ENCODE peak calls at places on chromosomes 16 and 17, in six cellular contexts. One of them, this sample, is unnamed.

GRCh38 chr16:74718140-74718539 is 17.5 kb upstream of the MLKL start:
- DNase-seq in ovary: no peak
- DNase-seq in SJCRH30: no peak
- DNase-seq in brain microvascular endothelial cell: no peak
- DNase-seq in uterus: no peak
- DNase-seq in small intestine: no peak
- DNase-seq in this sample: no peak

GRCh38 chr17:77428901-77429734 is 288.3 kb downstream of the SEC14L1 start:
- DNase-seq in uterus: no peak
- DNase-seq in small intestine: no peak
- DNase-seq in ovary: no peak
- DNase-seq in SJCRH30: no peak
- DNase-seq in brain microvascular endothelial cell: no peak
- DNase-seq in this sample: peak; percentile 60

GRCh38 chr17:77396610-77397009 is 255.8 kb downstream of the SEC14L1 start:
- DNase-seq in SJCRH30: no peak
- DNase-seq in ovary: no peak
- DNase-seq in uterus: no peak
- DNase-seq in brain microvascular endothelial cell: no peak
- DNase-seq in small intestine: no peak
- DNase-seq in this sample: no peak

GRCh38 chr17:14845562-14846335 is 419.4 kb downstream of the PMP22 start:
- DNase-seq in ovary: no peak
- DNase-seq in small intestine: no peak
- DNase-seq in SJCRH30: no peak
- DNase-seq in uterus: no peak
- DNase-seq in brain microvascular endothelial cell: peak; percentile 20
- DNase-seq in this sample: no peak

GRCh38 chr17:77662796-77663195 is 295.7 kb upstream of the TNRC6C start:
- DNase-seq in SJCRH30: no peak
- DNase-seq in small intestine: no peak
- DNase-seq in ovary: no peak
- DNase-seq in uterus: no peak
- DNase-seq in brain microvascular endothelial cell: no peak
- DNase-seq in this sample: no peak

GRCh38 chr16:85286066-85286712 is 173.9 kb upstream of the CIBAR2 start:
- DNase-seq in uterus: peak; percentile 58
- DNase-seq in SJCRH30: peak; percentile 49
- DNase-seq in small intestine: no peak
- DNase-seq in brain microvascular endothelial cell: peak; percentile 30
- DNase-seq in ovary: peak; percentile 61
- DNase-seq in this sample: no peak

GRCh38 chr16:10617662-10618420 is 37.4 kb upstream of the EMP2 start:
- DNase-seq in small intestine: no peak
- DNase-seq in SJCRH30: no peak
- DNase-seq in brain microvascular endothelial cell: no peak
- DNase-seq in uterus: no peak
- DNase-seq in ovary: no peak
- DNase-seq in this sample: no peak

GRCh38 chr16:60776311-60776710 is 1259.9 kb downstream of the CDH8 start:
- DNase-seq in small intestine: no peak
- DNase-seq in ovary: no peak
- DNase-seq in uterus: no peak
- DNase-seq in brain microvascular endothelial cell: no peak
- DNase-seq in SJCRH30: no peak
- DNase-seq in this sample: no peak

GRCh38 chr17:6749519-6749918 is 6.3 kb upstream of the XAF1 start:
- DNase-seq in small intestine: no peak
- DNase-seq in uterus: no peak
- DNase-seq in ovary: no peak
- DNase-seq in brain microvascular endothelial cell: no peak
- DNase-seq in SJCRH30: no peak
- DNase-seq in this sample: no peak

GRCh38 chr17:41475421-41475820 is 5.5 kb downstream of the KRT35 start:
- DNase-seq in SJCRH30: no peak
- DNase-seq in small intestine: no peak
- DNase-seq in brain microvascular endothelial cell: no peak
- DNase-seq in ovary: no peak
- DNase-seq in uterus: no peak
- DNase-seq in this sample: no peak

GRCh38 chr16:85062303-85062702 is 34.7 kb downstream of the KIAA0513 start:
- DNase-seq in ovary: no peak
- DNase-seq in brain microvascular endothelial cell: no peak
- DNase-seq in SJCRH30: no peak
- DNase-seq in uterus: no peak
- DNase-seq in small intestine: no peak
- DNase-seq in this sample: no peak

GRCh38 chr17:74994440-74994839 is 7.0 kb downstream of the CDR2L start:
- DNase-seq in small intestine: no peak
- DNase-seq in ovary: no peak
- DNase-seq in SJCRH30: no peak
- DNase-seq in uterus: no peak
- DNase-seq in brain microvascular endothelial cell: no peak
- DNase-seq in this sample: no peak

GRCh38 chr17:37520174-37520573 is 30.5 kb downstream of the DUSP14 start:
- DNase-seq in ovary: no peak
- DNase-seq in brain microvascular endothelial cell: no peak
- DNase-seq in SJCRH30: no peak
- DNase-seq in uterus: no peak
- DNase-seq in small intestine: no peak
- DNase-seq in this sample: no peak

GRCh38 chr16:82506734-82507133 is 120.0 kb upstream of the CDH13 start:
- DNase-seq in brain microvascular endothelial cell: no peak
- DNase-seq in ovary: no peak
- DNase-seq in SJCRH30: no peak
- DNase-seq in uterus: no peak
- DNase-seq in small intestine: no peak
- DNase-seq in this sample: no peak

GRCh38 chr16:4182581-4183257 is 59.2 kb downstream of the SRL start:
- DNase-seq in brain microvascular endothelial cell: no peak
- DNase-seq in ovary: no peak
- DNase-seq in small intestine: no peak
- DNase-seq in uterus: no peak
- DNase-seq in SJCRH30: no peak
- DNase-seq in this sample: no peak

GRCh38 chr17:49180303-49180702 is 30.1 kb downstream of the GNGT2 start:
- DNase-seq in ovary: peak; percentile 47
- DNase-seq in small intestine: peak; percentile 53
- DNase-seq in SJCRH30: peak; percentile 64
- DNase-seq in brain microvascular endothelial cell: peak; percentile 48
- DNase-seq in uterus: peak; percentile 26
- DNase-seq in this sample: peak; percentile 82

GRCh38 chr17:60548990-60549389 is 22.9 kb upstream of the APPBP2 start:
- DNase-seq in ovary: no peak
- DNase-seq in SJCRH30: no peak
- DNase-seq in brain microvascular endothelial cell: no peak
- DNase-seq in small intestine: no peak
- DNase-seq in uterus: no peak
- DNase-seq in this sample: no peak

GRCh38 chr17:57442401-57442823 is 186.1 kb downstream of the MSI2 start:
- DNase-seq in SJCRH30: peak; percentile 13
- DNase-seq in ovary: peak; percentile 53
- DNase-seq in uterus: no peak
- DNase-seq in brain microvascular endothelial cell: peak; percentile 36
- DNase-seq in small intestine: no peak
- DNase-seq in this sample: no peak

GRCh38 chr17:57438031-57438731 is 181.9 kb downstream of the MSI2 start:
- DNase-seq in SJCRH30: peak; percentile 70
- DNase-seq in uterus: no peak
- DNase-seq in ovary: no peak
- DNase-seq in small intestine: no peak
- DNase-seq in brain microvascular endothelial cell: no peak
- DNase-seq in this sample: no peak

GRCh38 chr17:57442914-57443571 is 186.7 kb downstream of the MSI2 start:
- DNase-seq in uterus: no peak
- DNase-seq in brain microvascular endothelial cell: no peak
- DNase-seq in SJCRH30: peak; percentile 82
- DNase-seq in ovary: peak; percentile 64
- DNase-seq in small intestine: no peak
- DNase-seq in this sample: no peak

GRCh38 chr17:57441270-57441600 is 184.9 kb downstream of the MSI2 start:
- DNase-seq in SJCRH30: no peak
- DNase-seq in ovary: no peak
- DNase-seq in uterus: no peak
- DNase-seq in small intestine: no peak
- DNase-seq in brain microvascular endothelial cell: no peak
- DNase-seq in this sample: no peak

DNA sequence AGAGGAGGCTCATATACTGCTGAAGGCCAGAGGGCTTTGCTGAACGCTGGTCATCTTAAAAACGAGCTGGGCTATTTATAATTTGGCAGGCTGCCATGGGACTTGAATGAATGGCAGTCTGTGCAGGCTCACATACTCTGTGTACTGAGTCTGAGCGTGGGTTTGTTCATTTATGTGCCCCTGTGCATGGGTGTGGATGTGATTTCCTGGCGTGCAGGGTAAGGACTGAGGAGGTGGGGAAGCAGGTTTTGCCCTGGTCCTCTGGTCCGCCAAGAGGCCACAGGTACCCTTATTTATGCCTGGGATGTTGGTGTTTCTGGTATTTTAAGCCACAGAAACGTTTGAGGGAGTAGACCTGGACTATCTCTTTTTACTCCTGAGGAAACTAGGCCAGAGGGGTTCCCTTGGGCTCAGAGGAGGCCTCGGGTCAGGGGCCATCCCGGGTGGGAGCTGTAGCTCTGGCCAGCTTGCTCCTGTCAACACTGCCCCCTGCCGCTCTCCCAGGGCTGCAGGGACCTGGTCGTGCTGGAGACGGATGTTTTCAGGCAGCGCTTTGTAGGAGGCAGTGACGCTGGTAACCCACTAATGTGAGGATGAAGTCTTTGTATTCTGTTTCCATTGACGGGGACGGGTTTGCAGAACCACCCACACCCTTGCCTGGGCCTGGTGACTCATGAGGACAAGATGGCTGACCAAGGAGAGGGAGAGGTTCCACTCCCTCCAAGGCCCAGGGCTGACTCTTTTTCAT is 184.4 kb downstream of the MSI2 start:
- DNase-seq in brain microvascular endothelial cell: peak; percentile 94
- DNase-seq in uterus: peak; percentile 52
- DNase-seq in SJCRH30: peak; percentile 80
- DNase-seq in ovary: peak; percentile 89
- DNase-seq in small intestine: peak; percentile 29
- DNase-seq in this sample: peak; percentile 74
- H3K4me3 ChIP-seq in brain microvascular endothelial cell: no peak overlapping the region
- H3K4me3 ChIP-seq in uterus: no peak overlapping the region
- H3K4me3 ChIP-seq in SJCRH30: no peak overlapping the region
- H3K4me3 ChIP-seq in ovary: no peak overlapping the region
- H3K4me3 ChIP-seq in small intestine: no peak overlapping the region
- H3K4me3 ChIP-seq in this sample: no peak overlapping the region

DNA sequence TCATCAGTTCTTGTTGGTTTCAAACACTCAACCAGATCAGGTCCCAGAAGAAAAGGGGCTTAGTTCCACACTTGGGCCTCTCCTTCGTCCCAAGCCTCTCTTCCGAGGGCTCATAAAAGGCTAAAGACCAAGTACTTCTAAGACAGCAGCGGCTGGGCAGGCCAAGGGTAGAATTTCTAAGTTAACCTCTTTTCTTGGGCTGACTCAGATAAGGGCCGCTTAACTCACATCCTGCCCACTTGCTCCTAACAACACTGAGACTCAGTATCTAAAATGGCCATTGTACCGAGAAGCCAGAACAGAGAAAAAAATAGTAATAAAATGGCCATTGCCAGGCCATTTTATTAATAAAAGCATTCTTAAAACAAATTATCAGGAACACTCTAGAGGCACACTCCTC is 42.2 kb downstream of the RANBP10 start:
- DNase-seq in brain microvascular endothelial cell: peak; percentile 2
- DNase-seq in ovary: no peak
- DNase-seq in small intestine: no peak
- DNase-seq in SJCRH30: no peak
- DNase-seq in uterus: no peak
- DNase-seq in this sample: no peak
- H3K27me3 ChIP-seq in brain microvascular endothelial cell: no peaks in the 10 kb centered on the region
- H3K27me3 ChIP-seq in ovary: no peaks in the 10 kb centered on the region
- H3K27me3 ChIP-seq in small intestine: no peaks in the 10 kb centered on the region
- H3K27me3 ChIP-seq in SJCRH30: no peaks in the 10 kb centered on the region
- H3K27me3 ChIP-seq in uterus: no peaks in the 10 kb centered on the region
- H3K27me3 ChIP-seq in this sample: no peaks in the 10 kb centered on the region

DNA sequence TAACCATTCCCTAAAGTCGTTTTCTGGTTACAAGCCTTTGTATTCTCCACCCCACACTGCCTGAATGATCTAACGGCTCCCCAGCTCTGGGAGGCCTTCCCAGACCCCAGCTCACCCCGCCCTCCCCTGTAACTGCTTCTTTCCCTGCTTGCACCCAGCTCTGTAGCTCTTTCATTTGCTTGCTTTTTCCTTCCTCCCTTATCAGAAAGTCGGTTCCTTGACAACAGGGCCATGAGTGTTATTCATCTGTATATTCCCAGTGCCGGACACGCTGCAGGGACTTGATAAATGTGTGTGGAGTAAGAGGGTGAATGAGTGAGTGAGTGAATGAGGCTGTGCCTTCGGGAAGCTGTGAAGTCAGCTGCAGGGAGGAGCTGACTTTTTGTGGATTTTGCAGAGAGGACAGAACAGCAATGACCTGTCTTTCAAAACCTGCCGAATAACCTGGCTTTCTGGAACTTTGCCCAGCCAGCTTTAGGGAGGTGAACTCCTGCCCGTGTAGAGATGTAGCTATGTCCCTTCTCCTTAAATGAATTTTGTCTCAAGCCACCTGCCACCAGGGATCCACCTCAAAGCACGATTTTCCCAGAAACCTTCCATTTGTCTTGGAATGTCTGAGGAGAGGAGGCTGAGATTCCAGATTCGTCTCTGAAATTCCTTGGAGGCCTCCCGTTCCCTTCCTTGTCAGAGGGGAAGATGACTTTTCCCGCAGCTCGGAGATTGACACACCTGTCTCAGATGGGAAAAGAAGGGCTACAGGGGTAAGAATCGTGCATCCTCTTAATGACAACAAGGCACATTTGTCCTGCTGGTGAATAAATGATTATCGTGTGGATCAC is 19.9 kb upstream of the CACNG4 start:
- DNase-seq in brain microvascular endothelial cell: no peak
- DNase-seq in ovary: no peak
- DNase-seq in uterus: no peak
- DNase-seq in small intestine: peak; percentile 7
- DNase-seq in SJCRH30: no peak
- DNase-seq in this sample: no peak
- H3K4me3 ChIP-seq in brain microvascular endothelial cell: no peak overlapping the region
- H3K4me3 ChIP-seq in ovary: no peak overlapping the region
- H3K4me3 ChIP-seq in uterus: no peak overlapping the region
- H3K4me3 ChIP-seq in small intestine: no peak overlapping the region
- H3K4me3 ChIP-seq in SJCRH30: no peak overlapping the region
- H3K4me3 ChIP-seq in this sample: no peak overlapping the region

DNA sequence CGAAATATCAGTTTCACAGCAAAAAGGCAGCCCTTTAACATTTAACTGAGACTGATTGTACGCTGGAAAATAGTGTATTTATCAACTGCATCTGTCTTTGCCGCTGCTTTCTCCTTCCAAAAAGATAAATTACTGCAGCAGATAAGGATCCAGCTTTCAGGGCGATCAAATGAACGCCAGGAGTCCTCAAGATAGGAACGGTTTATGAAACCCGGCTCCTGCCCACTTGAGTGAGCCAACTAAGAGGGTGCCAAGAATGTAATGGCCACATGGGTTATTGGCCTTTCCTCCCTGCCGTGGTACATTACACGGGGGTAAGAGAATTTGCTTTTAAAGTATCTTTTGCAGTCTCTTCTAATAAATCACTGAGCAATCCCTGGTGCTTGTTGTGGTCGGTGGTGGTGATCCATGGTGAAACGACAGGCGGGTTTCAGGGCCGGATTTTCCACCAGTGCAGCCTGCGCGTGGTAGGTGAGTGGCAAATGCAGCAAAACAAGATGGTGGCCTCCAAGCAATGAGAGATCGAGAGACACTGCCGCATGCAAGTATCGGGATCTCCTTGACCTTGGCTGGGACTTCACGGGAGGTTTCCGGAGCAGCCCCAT is 67.5 kb upstream of the IRX6 start:
- DNase-seq in SJCRH30: no peak
- DNase-seq in brain microvascular endothelial cell: no peak
- DNase-seq in uterus: no peak
- DNase-seq in ovary: no peak
- DNase-seq in small intestine: no peak
- DNase-seq in this sample: no peak
- H3K27me3 ChIP-seq in SJCRH30: no peaks in the 10 kb centered on the region
- H3K27me3 ChIP-seq in brain microvascular endothelial cell: no peaks in the 10 kb centered on the region
- H3K27me3 ChIP-seq in uterus: no peaks in the 10 kb centered on the region
- H3K27me3 ChIP-seq in ovary: no peaks in the 10 kb centered on the region
- H3K27me3 ChIP-seq in small intestine: no peaks in the 10 kb centered on the region
- H3K27me3 ChIP-seq in this sample: no peaks in the 10 kb centered on the region

This sample was measured in WERI-Rb-1.